ENCODE peak calls at places on chromosomes 4 and X, in eight cellular contexts. H is WTC11; C is pancreas; N is GM13977; E is dorsolateral prefrontal cortex; S is CD8-positive, alpha-beta T cell; Q is foreskin fibroblast; D is Calu3. Z is an unnamed sample.

GRCh38 chrX:150084474-150085229 is 146.4 kb upstream of the EOLA2 start:
- DNase-seq in H (no peak), C (no peak), N (no peak), E (no peak), S (no peak), Q (peak), D (no peak), Z (no peak)

GRCh38 chrX:147602297-147602696 is 309.4 kb upstream of the FMR1 start:
- DNase-seq in H (no peak), C (no peak), N (no peak), E (no peak), S (no peak), Q (no peak), D (no peak), Z (no peak)

GRCh38 chr4:184745747-184746531 is 12.0 kb upstream of the CENPU start:
- DNase-seq in H (peak), C (peak), N (peak), E (peak), S (peak), Q (peak), D (peak), Z (peak)

GRCh38 chrX:45788941-45789348 is 588.3 kb upstream of the DIPK2B start:
- DNase-seq in H (no peak), C (no peak), N (no peak), E (no peak), S (no peak), Q (peak), D (peak), Z (no peak)

GRCh38 chr4:1383728-1384591 is 22.3 kb downstream of the NKX1-1 start:
- DNase-seq in H (peak), C (peak), N (no peak), E (no peak), S (no peak), Q (no peak), D (no peak), Z (no peak)

GRCh38 chr4:68817386-68817785 is 1.6 kb downstream of the UGT2B10 start:
- DNase-seq in H (no peak), C (no peak), N (no peak), E (no peak), S (no peak), Q (no peak), D (no peak), Z (no peak)

GRCh38 chr4:4843651-4844291 is 15.7 kb upstream of the MSX1 start:
- DNase-seq in H (no peak), C (no peak), N (no peak), E (peak), S (no peak), Q (no peak), D (no peak), Z (no peak)

GRCh38 chr4:53929955-53930798 is 134.2 kb downstream of the CHIC2 start:
- DNase-seq in H (peak), C (peak), N (peak), E (peak), S (peak), Q (peak), D (peak), Z (peak)

GRCh38 chr4:140630246-140630645 is 61.5 kb upstream of the UCP1 start:
- DNase-seq in H (no peak), C (no peak), N (no peak), E (no peak), S (no peak), Q (no peak), D (no peak), Z (no peak)

GRCh38 chrX:33211356-33212254 is at the start of gene DMD:
- DNase-seq in H (no peak), C (no peak), N (no peak), E (peak), S (no peak), Q (peak), D (peak), Z (no peak)

GRCh38 chr4:114615435-114615834 is 16.8 kb downstream of the UGT8 start:
- DNase-seq in H (no peak), C (no peak), N (no peak), E (no peak), S (no peak), Q (no peak), D (no peak), Z (no peak)

GRCh38 chr4:31259119-31259518 is 539.0 kb downstream of the PCDH7 start:
- DNase-seq in H (no peak), C (no peak), N (no peak), E (no peak), S (no peak), Q (no peak), D (no peak), Z (no peak)

GRCh38 chr4:118797558-118798142 is 38.3 kb downstream of the SEC24D start:
- DNase-seq in H (no peak), C (no peak), N (no peak), E (no peak), S (no peak), Q (peak), D (no peak), Z (no peak)

GRCh38 chr4:102815981-102816380 is 11.4 kb downstream of the UBE2D3 start:
- DNase-seq in H (no peak), C (no peak), N (no peak), E (no peak), S (no peak), Q (peak), D (no peak), Z (no peak)

GRCh38 chr4:106136777-106137331 is 179.2 kb downstream of the TBCK start:
- DNase-seq in H (no peak), C (no peak), N (no peak), E (no peak), S (no peak), Q (no peak), D (no peak), Z (no peak)

GRCh38 chr4:96649536-96649935 is 809.6 kb downstream of the PDHA2 start:
- DNase-seq in H (no peak), C (no peak), N (no peak), E (no peak), S (no peak), Q (no peak), D (peak), Z (no peak)

GRCh38 chr4:128291096-128291495 is 3.5 kb upstream of the PGRMC2 start:
- DNase-seq in H (no peak), C (no peak), N (no peak), E (no peak), S (no peak), Q (no peak), D (no peak), Z (no peak)

GRCh38 chr4:102339018-102339417 is 6.3 kb downstream of the SLC39A8 start:
- DNase-seq in H (no peak), C (no peak), N (no peak), E (no peak), S (no peak), Q (no peak), D (peak), Z (no peak)

GRCh38 chr4:173014113-173014558 is 154.5 kb upstream of the GALNT7 start:
- DNase-seq in H (peak), C (no peak), N (no peak), E (peak), S (no peak), Q (peak), D (peak), Z (no peak)

GRCh38 chrX:100926453-100926852 is 2.3 kb downstream of the XKRX start:
- DNase-seq in H (no peak), C (no peak), N (no peak), E (no peak), S (no peak), Q (peak), D (no peak), Z (no peak)

GRCh38 chr4:146522098-146522861 is 540 bp upstream of the SLC10A7 start:
- DNase-seq in H (peak), C (peak), N (peak), E (peak), S (peak), Q (peak), D (peak), Z (peak)

GRCh38 chr4:98363431-98363830 is 102.2 kb downstream of the RAP1GDS1 start:
- DNase-seq in H (no peak), C (no peak), N (no peak), E (no peak), S (no peak), Q (no peak), D (no peak), Z (no peak)

GRCh38 chr4:8745036-8745827 is 126.4 kb downstream of the HMX1 start:
- DNase-seq in H (no peak), C (no peak), N (no peak), E (no peak), S (no peak), Q (no peak), D (no peak), Z (no peak)

GRCh38 chrX:147781844-147782243 is 129.9 kb upstream of the FMR1 start:
- DNase-seq in H (no peak), C (no peak), N (no peak), E (no peak), S (no peak), Q (no peak), D (no peak), Z (no peak)

GRCh38 chr4:1763550-1764080 is 29.5 kb upstream of the FGFR3 start:
- DNase-seq in H (no peak), C (no peak), N (peak), E (no peak), S (no peak), Q (peak), D (no peak), Z (no peak)

GRCh38 chr4:10107111-10108091 is 9.2 kb downstream of the WDR1 start:
- DNase-seq in H (no peak), C (no peak), N (no peak), E (no peak), S (no peak), Q (peak), D (no peak), Z (no peak)

GRCh38 chrX:24828147-24828546 is 134.4 kb downstream of the POLA1 start:
- DNase-seq in H (no peak), C (no peak), N (no peak), E (no peak), S (no peak), Q (no peak), D (no peak), Z (no peak)

GRCh38 chr4:84915396-84915780 is 51.1 kb downstream of the WDFY3 start:
- DNase-seq in H (no peak), C (no peak), N (no peak), E (no peak), S (no peak), Q (peak), D (no peak), Z (no peak)

GRCh38 chr4:129335263-129335662 is 239.3 kb downstream of the C4orf33 start:
- DNase-seq in H (no peak), C (no peak), N (no peak), E (no peak), S (no peak), Q (no peak), D (no peak), Z (no peak)

GRCh38 chr4:56158483-56158882 is 209.7 kb downstream of the CEP135 start:
- DNase-seq in H (no peak), C (no peak), N (no peak), E (no peak), S (no peak), Q (no peak), D (no peak), Z (no peak)

GRCh38 chr4:165359501-165359900 is 19.3 kb upstream of the CPE start:
- DNase-seq in H (no peak), C (no peak), N (no peak), E (no peak), S (no peak), Q (peak), D (no peak), Z (no peak)

GRCh38 chr4:151173751-151174325 is 74.4 kb downstream of the RPS3A start:
- DNase-seq in H (no peak), C (no peak), N (no peak), E (no peak), S (no peak), Q (no peak), D (no peak), Z (no peak)

GRCh38 chrX:46140272-46140671 is 404.9 kb downstream of the ZNF674 start:
- DNase-seq in H (no peak), C (no peak), N (no peak), E (no peak), S (no peak), Q (no peak), D (no peak), Z (no peak)

GRCh38 chrX:69034451-69034850 is 130.8 kb downstream of the PJA1 start:
- DNase-seq in H (no peak), C (no peak), N (no peak), E (no peak), S (no peak), Q (no peak), D (no peak), Z (no peak)

GRCh38 chrX:17242470-17242869 is 132.5 kb upstream of the NHS start:
- DNase-seq in H (peak), C (no peak), N (peak), E (no peak), S (no peak), Q (peak), D (peak), Z (peak)

GRCh38 chrX:119539872-119540271 is 25.3 kb downstream of the STEEP1 start:
- DNase-seq in H (peak), C (no peak), N (no peak), E (no peak), S (no peak), Q (no peak), D (no peak), Z (no peak)
- TF ChIP-seq CTCF in H (no peak), C (no peak), N (peak), E (no peak), S (no peak), Q (no peak), D (no peak), Z (no peak)

DNA sequence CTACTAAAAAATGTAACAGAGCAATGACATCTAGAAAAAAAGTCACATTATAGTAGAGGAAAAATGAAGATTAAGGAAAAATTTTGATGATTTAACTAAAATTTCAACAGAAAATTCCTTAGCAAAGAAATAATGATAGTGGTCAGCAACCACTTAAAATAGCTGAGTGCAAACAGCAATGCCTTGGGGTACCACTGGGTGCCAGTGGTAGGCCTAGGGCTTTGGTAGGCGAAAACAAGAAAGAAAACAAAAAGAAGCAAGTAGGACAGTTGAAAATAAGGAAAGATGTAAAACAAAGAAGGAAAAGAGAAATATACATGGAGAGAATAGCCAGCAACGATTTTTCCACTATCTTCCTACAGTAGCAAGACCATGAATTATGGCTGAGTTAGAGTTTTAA is 313.5 kb upstream of the IRS4 start:
- DNase-seq in H (peak), C (no peak), N (no peak), E (no peak), S (no peak), Q (no peak), D (peak), Z (no peak)
- TF ChIP-seq CTCF in H (no peak), C (no peak), N (peak), E (no peak), S (no peak), Q (no peak), D (no peak), Z (no peak)

DNA sequence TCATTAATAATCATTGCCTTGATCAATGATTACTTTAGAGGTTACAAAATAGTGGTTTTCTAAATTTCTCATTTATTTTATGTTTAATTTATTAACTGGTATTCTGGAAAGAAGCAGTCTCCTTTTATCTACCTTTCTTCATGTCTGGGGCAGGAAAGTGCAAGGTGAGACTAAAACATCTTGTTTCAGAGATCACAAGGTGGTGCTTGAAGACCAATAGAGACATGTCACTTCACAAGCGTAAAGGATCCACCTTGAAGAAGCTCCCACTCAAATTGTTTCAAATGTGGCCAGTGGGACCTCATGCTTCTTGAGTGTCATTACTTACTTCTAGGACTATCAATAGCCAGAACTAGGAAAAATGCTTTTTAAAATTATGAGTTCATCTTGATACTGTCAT is 1568.7 kb downstream of the RPA4 start:
- DNase-seq in H (no peak), C (no peak), N (no peak), E (no peak), S (no peak), Q (no peak), D (no peak), Z (no peak)
- TF ChIP-seq CTCF in H (no peak), C (no peak), N (no peak), E (no peak), S (no peak), Q (no peak), D (no peak), Z (no peak)

GRCh38 chr4:47538516-47538915 is 53.4 kb downstream of the ATP10D start:
- DNase-seq in H (no peak), C (no peak), N (no peak), E (no peak), S (no peak), Q (peak), D (no peak), Z (no peak)
- TF ChIP-seq CTCF in H (no peak), C (no peak), N (no peak), E (no peak), S (no peak), Q (no peak), D (no peak), Z (no peak)

GRCh38 chrX:49878128-49878833 is 1.0 kb upstream of the USP27X start:
- DNase-seq in H (no peak), C (peak), N (no peak), E (no peak), S (no peak), Q (no peak), D (no peak), Z (no peak)

GRCh38 chrX:49877397-49878101 is 1.7 kb upstream of the USP27X start:
- DNase-seq in H (no peak), C (no peak), N (no peak), E (no peak), S (no peak), Q (peak), D (no peak), Z (no peak)

GRCh38 chrX:49879656-49880277 is 483 bp downstream of the USP27X start:
- DNase-seq in H (no peak), C (no peak), N (no peak), E (no peak), S (no peak), Q (peak), D (no peak), Z (no peak)

GRCh38 chrX:49880668-49881067 is 1.4 kb downstream of the USP27X start:
- DNase-seq in H (no peak), C (no peak), N (no peak), E (no peak), S (no peak), Q (no peak), D (no peak), Z (no peak)

DNA sequence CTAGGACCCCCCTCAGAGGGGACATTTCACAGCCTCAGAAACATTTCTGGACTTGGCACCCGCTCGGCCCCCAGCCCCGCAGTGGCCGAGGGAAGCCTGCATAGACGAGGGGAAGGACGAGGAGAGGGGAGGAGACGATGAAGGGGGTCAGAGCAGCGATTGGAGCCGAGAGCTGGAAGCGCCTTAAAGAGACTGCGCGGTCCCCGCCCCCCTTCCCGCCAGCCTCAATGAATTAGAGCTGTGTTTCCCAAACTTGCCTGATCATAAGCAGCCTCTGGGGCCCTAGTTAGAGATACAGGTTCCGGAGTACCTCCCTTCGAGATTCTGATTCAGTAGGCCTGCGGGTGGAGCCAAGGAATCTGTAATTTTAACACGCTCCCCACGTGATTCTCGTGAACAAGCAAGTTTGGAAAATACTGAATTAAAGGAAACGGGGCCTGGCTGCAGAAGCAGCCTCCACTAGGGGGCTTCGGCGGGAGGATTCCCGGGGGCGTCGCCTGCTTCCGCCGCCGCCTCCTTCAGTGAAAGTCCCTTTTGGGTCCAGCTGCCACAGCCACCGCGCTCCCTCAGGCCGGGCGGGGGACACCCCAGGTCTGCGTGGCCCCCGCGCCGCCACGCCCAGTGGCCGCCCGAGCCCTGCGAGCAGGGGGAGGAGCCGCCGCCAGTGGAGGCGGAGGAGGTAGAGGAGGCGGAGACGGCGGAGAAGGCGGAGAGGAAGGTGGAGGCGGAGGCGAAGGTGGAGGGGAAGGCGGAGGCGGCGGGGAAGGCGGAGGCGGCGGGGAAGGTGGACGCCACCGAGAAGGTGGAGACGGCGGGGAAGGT is at the start of gene USP27X:
- DNase-seq in H (peak), C (peak), N (peak), E (peak), S (peak), Q (peak), D (peak), Z (peak)
- TF ChIP-seq CTCF in H (no peak), C (peak), N (peak), E (peak), S (peak), Q (peak), D (peak), Z (peak)

GRCh38 chr4:141703497-141703896 is 67.1 kb downstream of the IL15 start:
- DNase-seq in H (no peak), C (no peak), N (no peak), E (no peak), S (no peak), Q (peak), D (no peak), Z (no peak)
- TF ChIP-seq CTCF in H (no peak), C (no peak), N (no peak), E (no peak), S (no peak), Q (no peak), D (no peak), Z (no peak)

GRCh38 chr4:150139297-150139696 is 61.1 kb downstream of the DCLK2 start:
- DNase-seq in H (no peak), C (no peak), N (no peak), E (no peak), S (no peak), Q (no peak), D (no peak), Z (no peak)
- TF ChIP-seq CTCF in H (no peak), C (no peak), N (no peak), E (no peak), S (no peak), Q (no peak), D (no peak), Z (no peak)

GRCh38 chrX:54042609-54043010 is 1.7 kb downstream of the PHF8 start:
- DNase-seq in H (peak), C (peak), N (peak), E (peak), S (peak), Q (peak), D (peak), Z (peak)
- TF ChIP-seq CTCF in H (no peak), C (no peak), N (peak), E (peak), S (no peak), Q (peak), D (no peak), Z (peak)

Z was measured in GM10248.